ENCODE peak calls at places on chromosome 3, in five cellular contexts. Q, I, O, U and L are unnamed samples. For H3K4me1, the result is how much of the 10 kb centered on the place peaks cover.

GRCh38 chr3:182490601-182491485 is 302.5 kb upstream of the ATP11B start:
- DNase-seq in U (peak), Q (peak), I (no peak), O (peak), L (peak)

GRCh38 chr3:51684971-51685751 is 14.1 kb downstream of the TEX264 start:
- DNase-seq in U (no peak), I (no peak), Q (no peak), O (no peak), L (no peak)

GRCh38 chr3:67327582-67327981 is 326.8 kb downstream of the SUCLG2 start:
- DNase-seq in U (no peak), Q (no peak), O (no peak), I (no peak), L (no peak)

GRCh38 chr3:32595318-32595717 is 24.7 kb upstream of the DYNC1LI1 start:
- DNase-seq in U (no peak), Q (peak), I (no peak), O (no peak), L (no peak)

GRCh38 chr3:175002732-175003143 is 143.6 kb downstream of the NAALADL2 start:
- DNase-seq in O (peak), Q (no peak), U (no peak), I (peak), L (peak)

GRCh38 chr3:119636194-119636593 is 24.2 kb downstream of the POPDC2 start:
- DNase-seq in U (no peak), I (peak), Q (no peak), O (peak), L (peak)

GRCh38 chr3:50674349-50675178 is at the start of gene DOCK3:
- DNase-seq in O (peak), Q (peak), U (peak), I (peak), L (peak)

GRCh38 chr3:40068647-40069046 is 240.9 kb upstream of the EIF1B start:
- DNase-seq in U (no peak), Q (no peak), O (no peak), I (no peak), L (no peak)

GRCh38 chr3:78690806-78691205 is 1077.0 kb downstream of the ROBO1 start:
- DNase-seq in I (peak), U (no peak), Q (no peak), O (no peak), L (no peak)

GRCh38 chr3:133868166-133868565 is 27.5 kb downstream of the RAB6B start:
- DNase-seq in U (no peak), I (no peak), O (no peak), Q (no peak), L (no peak)

GRCh38 chr3:12194209-12194608 is 35.5 kb upstream of the TIMP4 start:
- DNase-seq in U (peak), Q (no peak), I (peak), O (peak), L (no peak)

GRCh38 chr3:46848271-46849097 is 14.8 kb downstream of the MYL3 start:
- DNase-seq in I (peak), U (no peak), O (peak), Q (peak), L (no peak)

GRCh38 chr3:48403533-48404439 is 26.1 kb downstream of the PLXNB1 start:
- DNase-seq in Q (no peak), I (no peak), U (no peak), O (no peak), L (no peak)

GRCh38 chr3:36648241-36649034 is 115.9 kb downstream of the DCLK3 start:
- DNase-seq in I (peak), O (peak), U (no peak), Q (no peak), L (peak)

GRCh38 chr3:173983353-173983752 is 585.8 kb downstream of the NLGN1 start:
- DNase-seq in O (peak), Q (no peak), I (peak), U (no peak), L (no peak)

GRCh38 chr3:47347217-47347801 is 33.5 kb upstream of the PTPN23 start:
- DNase-seq in I (peak), U (no peak), O (peak), Q (peak), L (peak)

GRCh38 chr3:126397610-126398422 is 3.1 kb downstream of the CFAP100 start:
- DNase-seq in Q (no peak), U (no peak), O (no peak), I (no peak), L (no peak)

GRCh38 chr3:141830508-141830907 is 45.9 kb upstream of the ATP1B3 start:
- DNase-seq in O (no peak), U (no peak), Q (no peak), I (peak), L (no peak)

GRCh38 chr3:197125601-197126000 is 96.0 kb upstream of the MELTF start:
- DNase-seq in I (peak), Q (no peak), U (no peak), O (peak), L (no peak)

GRCh38 chr3:42799376-42799775 is 4.9 kb downstream of the HIGD1A start:
- DNase-seq in Q (no peak), U (no peak), I (no peak), O (no peak), L (no peak)

GRCh38 chr3:165768680-165769079 is 68.5 kb downstream of the BCHE start:
- DNase-seq in Q (no peak), O (no peak), I (no peak), U (no peak), L (no peak)

GRCh38 chr3:94285874-94286273 is 223.0 kb downstream of the NSUN3 start:
- DNase-seq in O (no peak), U (no peak), Q (no peak), I (no peak), L (peak)

GRCh38 chr3:28247286-28247685 is 5.9 kb downstream of the CMC1 start:
- DNase-seq in O (no peak), Q (no peak), I (no peak), U (no peak), L (no peak)

GRCh38 chr3:34203386-34203785 is 405.0 kb downstream of the PDCD6IP start:
- DNase-seq in Q (no peak), I (no peak), O (no peak), U (no peak), L (no peak)

GRCh38 chr3:192850501-192850981 is 67.1 kb downstream of the MB21D2 start:
- DNase-seq in O (peak), I (peak), U (no peak), Q (no peak), L (peak)

GRCh38 chr3:131716943-131717342 is 214.2 kb upstream of the MRPL3 start:
- DNase-seq in O (no peak), Q (no peak), U (no peak), I (no peak), L (no peak)

GRCh38 chr3:71189480-71189879 is 394.0 kb downstream of the FOXP1 start:
- DNase-seq in O (peak), I (peak), Q (no peak), U (no peak), L (no peak)

GRCh38 chr3:129824926-129825541 is 68.5 kb downstream of the TMCC1 start:
- DNase-seq in O (peak), U (peak), Q (peak), I (peak), L (peak)

GRCh38 chr3:193732391-193732790 is 139.4 kb downstream of the OPA1 start:
- DNase-seq in I (peak), O (peak), U (no peak), Q (no peak), L (peak)

GRCh38 chr3:141482250-141482937 is 4.4 kb upstream of the RASA2 start:
- DNase-seq in O (peak), I (peak), Q (peak), U (no peak), L (peak)

GRCh38 chr3:52835766-52836470 is 1.1 kb upstream of the MUSTN1 start:
- DNase-seq in U (no peak), Q (no peak), I (no peak), O (no peak), L (no peak)

GRCh38 chr3:132569153-132569552 is 27.9 kb upstream of the ACKR4 start:
- DNase-seq in U (no peak), I (no peak), O (peak), Q (no peak), L (no peak)

GRCh38 chr3:126961191-126961790 is 21.6 kb upstream of the PLXNA1 start:
- DNase-seq in O (peak), Q (no peak), I (peak), U (no peak), L (peak)

GRCh38 chr3:45145681-45146614 is at the start of gene CDCP1:
- DNase-seq in Q (peak), U (no peak), I (no peak), O (peak), L (peak)

GRCh38 chr3:99429501-99429900 is 208.9 kb upstream of the COL8A1 start:
- DNase-seq in Q (no peak), U (no peak), O (no peak), I (no peak), L (no peak)

GRCh38 chr3:129614435-129614834 is 8.0 kb upstream of the PLXND1 start:
- DNase-seq in U (no peak), Q (no peak), O (no peak), I (no peak), L (no peak)

GRCh38 chr3:29282431-29283296 is 1.8 kb downstream of the RBMS3 start:
- DNase-seq in O (peak), Q (peak), I (peak), U (no peak), L (peak)

GRCh38 chr3:72458365-72458764 is 389.9 kb downstream of the SHQ1 start:
- DNase-seq in Q (no peak), I (no peak), U (no peak), O (no peak), L (peak)

GRCh38 chr3:37127340-37127739 is 47.0 kb downstream of the LRRFIP2 start:
- DNase-seq in U (no peak), I (no peak), O (no peak), Q (no peak), L (no peak)

GRCh38 chr3:61890586-61890985 is 329.2 kb downstream of the PTPRG start:
- DNase-seq in Q (peak), I (no peak), O (no peak), U (no peak), L (no peak)

GRCh38 chr3:195921334-195921771 is 13.0 kb upstream of the TNK2 start:
- DNase-seq in U (no peak), I (no peak), Q (no peak), O (no peak), L (no peak)
- H3K18ac ChIP-seq in U (no peak), I (no peak), Q (no peak), O (no peak), L (no peak)

GRCh38 chr3:158749526-158749925 is 17.3 kb upstream of the RARRES1 start:
- DNase-seq in I (no peak), O (no peak), U (no peak), Q (no peak), L (no peak)

GRCh38 chr3:158747417-158747816 is 15.2 kb upstream of the RARRES1 start:
- DNase-seq in U (no peak), O (no peak), I (no peak), Q (no peak), L (no peak)

GRCh38 chr3:158751316-158751715 is 19.1 kb upstream of the RARRES1 start:
- DNase-seq in Q (no peak), O (no peak), I (no peak), U (no peak), L (peak)

GRCh38 chr3:158749977-158750376 is 17.7 kb upstream of the RARRES1 start:
- DNase-seq in Q (no peak), U (no peak), O (no peak), I (no peak), L (no peak)

DNA sequence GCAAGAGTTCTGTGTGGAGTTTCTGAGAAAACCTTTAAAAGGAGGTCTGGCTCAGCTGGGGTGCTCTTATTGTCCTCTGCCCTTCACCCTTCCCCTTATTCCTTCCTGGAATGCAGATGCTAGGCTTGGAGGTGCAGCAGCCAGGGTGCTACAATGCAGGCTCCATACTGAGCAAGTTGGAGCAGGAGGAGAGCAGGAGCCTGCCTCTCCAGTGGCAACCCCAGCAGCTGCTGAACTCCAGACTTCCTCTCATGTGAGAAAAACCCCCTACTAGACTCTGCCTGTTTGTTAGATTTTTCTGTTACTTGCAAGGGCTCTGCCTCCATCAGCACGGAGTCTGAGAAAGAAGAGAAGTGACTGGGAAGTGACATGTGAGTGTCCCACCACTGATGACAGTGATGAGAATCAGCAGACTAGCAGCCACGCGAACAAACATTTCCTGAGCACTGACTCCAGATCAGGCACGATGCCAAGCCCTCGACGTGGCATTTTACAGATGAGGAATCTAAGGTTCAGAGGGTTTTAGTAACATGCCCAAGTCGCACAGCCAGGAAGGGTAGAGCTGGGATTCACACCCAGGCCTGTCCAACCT is 16.1 kb upstream of the RARRES1 start:
- DNase-seq in U (no peak), Q (no peak), I (peak), O (peak), L (peak)
- H3K4me1 ChIP-seq in U (under half), Q (under half), I (under half), O (under half), L (under half)

GRCh38 chr3:155110021-155110420 is 29.9 kb downstream of the MME start:
- DNase-seq in O (no peak), U (no peak), Q (no peak), I (no peak), L (no peak)
- H3K4me3 ChIP-seq in O (no peak), U (no peak), Q (no peak), I (no peak), L (no peak)

DNA sequence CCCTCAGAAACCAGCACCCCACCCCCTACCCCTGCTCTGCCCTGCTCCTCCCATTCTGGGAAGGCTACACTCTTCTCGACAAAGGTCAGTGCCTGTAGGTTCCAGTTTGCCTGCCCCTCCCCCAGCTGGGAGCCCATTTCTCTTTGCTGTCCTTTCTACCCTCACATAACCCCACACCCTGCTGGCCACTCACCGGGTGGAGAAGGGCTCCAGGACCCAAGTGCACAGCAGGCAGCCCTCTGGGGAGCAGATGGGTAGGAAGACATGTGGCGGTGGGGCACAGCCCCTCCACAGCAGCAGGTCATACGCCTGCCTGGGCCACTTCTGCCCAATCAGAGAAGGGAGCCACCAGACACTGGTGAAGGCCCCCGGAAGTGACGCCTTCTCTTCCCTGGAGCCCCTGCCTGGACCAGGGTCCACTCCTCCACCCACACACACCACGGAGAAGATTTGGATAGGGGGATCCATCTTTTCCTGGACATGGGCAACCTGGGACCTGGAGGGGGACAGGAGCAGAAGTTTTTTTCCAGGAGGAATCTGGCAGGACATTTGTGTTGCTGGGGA is at the start of gene THPO:
- DNase-seq in U (no peak), Q (peak), O (no peak), I (no peak), L (no peak)
- H3K18ac ChIP-seq in U (peak), Q (no peak), O (no peak), I (no peak), L (peak)

DNA sequence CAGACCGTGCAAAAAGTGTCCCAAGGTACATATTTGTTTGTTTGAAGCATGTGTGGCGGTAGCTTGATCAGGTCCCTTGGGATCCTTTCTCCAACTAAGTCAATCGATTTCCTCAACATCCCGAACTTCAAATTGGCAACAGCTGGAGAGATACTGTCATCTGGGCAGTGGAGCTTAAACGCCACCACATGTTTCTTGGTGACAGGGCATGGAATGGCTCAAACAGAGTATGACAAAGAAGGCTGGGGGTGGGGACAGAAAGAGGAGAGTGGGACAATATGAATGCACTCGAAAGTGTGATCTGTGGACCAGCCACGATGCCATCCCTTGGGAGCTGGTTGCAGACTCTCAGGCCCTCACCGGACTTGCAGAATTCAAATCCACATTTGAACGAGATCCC is 85.0 kb upstream of the PSMD6 start:
- DNase-seq in I (no peak), U (no peak), Q (no peak), O (no peak), L (no peak)
- H3K4me1 ChIP-seq in I (under half), U (under half), Q (under half), O (under half), L (under half)

GRCh38 chr3:186571644-186572013 is 1.1 kb downstream of the DNAJB11 start:
- DNase-seq in I (no peak), Q (no peak), O (no peak), U (no peak), L (no peak)
- H3K4me3 ChIP-seq in I (no peak), Q (no peak), O (no peak), U (no peak), L (no peak)

DNA sequence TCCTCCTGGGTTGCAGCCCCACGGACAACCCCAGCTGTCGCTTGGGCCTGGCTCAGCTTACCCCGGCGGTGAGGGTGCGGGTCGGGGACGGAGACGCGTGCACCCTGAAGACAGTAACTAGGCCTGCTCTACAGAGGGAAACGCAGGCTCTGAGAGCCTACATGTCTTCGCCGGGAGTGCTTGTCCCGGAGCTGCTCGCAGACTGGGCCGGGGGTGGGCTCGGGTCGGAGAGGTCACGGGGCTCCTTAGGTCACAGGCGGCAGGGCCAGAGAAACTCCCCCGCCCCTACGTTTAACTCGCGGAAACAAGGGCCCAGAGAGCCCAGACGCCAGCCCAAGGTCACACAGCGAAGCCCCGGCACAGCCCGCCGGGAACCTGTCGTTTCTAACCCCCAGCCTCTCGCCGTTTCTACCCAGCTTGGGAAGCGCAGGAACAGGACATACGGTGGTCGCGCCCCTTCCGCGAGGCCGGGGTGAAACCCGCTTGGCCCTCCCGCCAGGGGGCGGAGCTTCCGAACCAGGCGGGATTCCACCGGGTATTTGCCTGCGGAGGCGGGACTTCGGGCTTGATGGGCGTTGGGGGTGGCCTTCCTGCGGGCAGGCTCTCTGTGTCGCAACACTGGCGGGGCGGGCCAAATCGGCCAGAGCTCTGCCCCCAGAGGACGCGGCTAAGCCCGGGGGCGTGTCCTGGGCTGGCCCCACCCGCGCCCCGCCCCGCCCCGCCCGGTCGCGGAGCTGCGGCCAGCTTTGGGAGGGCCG is at the start of gene HDAC11:
- DNase-seq in U (peak), O (peak), I (peak), Q (peak), L (peak)
- H3K18ac ChIP-seq in U (peak), O (peak), I (peak), Q (peak), L (peak)